ENCODE peak calls at places on chromosome 5, in eight cellular contexts. C, Y, F, N, A, R, O and Q are unnamed samples.

GRCh38 chr5:135053278-135053677 is 19.2 kb upstream of the PITX1 start:
- DNase-seq in C (no peak), Y (no peak), F (no peak), N (no peak), A (no peak), R (no peak), O (no peak), Q (no peak)

GRCh38 chr5:37840036-37840909 is at the start of gene GDNF:
- DNase-seq in C (peak), Y (peak), F (peak), N (peak), A (peak), R (peak), O (peak), Q (no peak)

GRCh38 chr5:59275537-59276276 is 617.8 kb downstream of the PDE4D start:
- DNase-seq in C (peak), Y (peak), F (peak), N (peak), A (no peak), R (no peak), O (peak), Q (peak)

GRCh38 chr5:155915626-155916025 is 411.3 kb upstream of the SGCD start:
- DNase-seq in C (no peak), Y (no peak), F (no peak), N (no peak), A (no peak), R (no peak), O (no peak), Q (no peak)

GRCh38 chr5:37814699-37815098 is 25.1 kb downstream of the GDNF start:
- DNase-seq in C (no peak), Y (no peak), F (no peak), N (peak), A (no peak), R (no peak), O (peak), Q (no peak)

GRCh38 chr5:111774525-111774924 is 17.5 kb upstream of the NREP start:
- DNase-seq in C (no peak), Y (no peak), F (peak), N (peak), A (no peak), R (no peak), O (peak), Q (peak)

GRCh38 chr5:117084052-117084451 is 509.4 kb upstream of the SEMA6A start:
- DNase-seq in C (no peak), Y (peak), F (no peak), N (no peak), A (no peak), R (no peak), O (peak), Q (no peak)

GRCh38 chr5:68708156-68708841 is 385.5 kb upstream of the SLC30A5 start:
- DNase-seq in C (peak), Y (no peak), F (no peak), N (no peak), A (no peak), R (no peak), O (no peak), Q (no peak)

GRCh38 chr5:1670342-1670741 is 129.3 kb downstream of the MRPL36 start:
- DNase-seq in C (peak), Y (no peak), F (no peak), N (peak), A (no peak), R (no peak), O (no peak), Q (no peak)

GRCh38 chr5:109476292-109476691 is 66.5 kb upstream of the PJA2 start:
- DNase-seq in C (no peak), Y (no peak), F (no peak), N (no peak), A (no peak), R (no peak), O (no peak), Q (no peak)

GRCh38 chr5:168916266-168916665 is 337.1 kb upstream of the PANK3 start:
- DNase-seq in C (no peak), Y (no peak), F (no peak), N (no peak), A (no peak), R (no peak), O (peak), Q (no peak)

GRCh38 chr5:77984587-77984986 is 208.4 kb upstream of the TBCA start:
- DNase-seq in C (no peak), Y (no peak), F (no peak), N (no peak), A (no peak), R (no peak), O (peak), Q (no peak)